ENCODE peak calls at places on chromosomes 4 and X, in six cellular contexts. X is stimulated activated CD4-positive, alpha-beta T cell treated with anti-CD3 and anti-CD28 coated beads, Interleukin-15, amount 100 ng/mL, for 24 hours; H is esophagus squamous epithelium; R is HT-29; V is HFFc6; U is GM12892. I is an unnamed sample.

GRCh38 chrX:106144755-106145639 is 23.1 kb upstream of the PWWP3B start:
- DNase-seq in H (no peak), X (no peak), U (no peak), V (no peak), R (no peak), I (no peak)

GRCh38 chr4:54102747-54103146 is 2.8 kb downstream of the GSX2 start:
- DNase-seq in R (no peak), V (no peak), X (no peak), U (no peak), H (no peak), I (no peak)

GRCh38 chr4:1378559-1379231 is 27.5 kb downstream of the NKX1-1 start:
- DNase-seq in U (no peak), V (no peak), R (no peak), H (no peak), X (no peak), I (no peak)

GRCh38 chr4:88320780-88321373 is 36.5 kb upstream of the PPM1K start:
- DNase-seq in V (peak), H (peak), U (peak), R (no peak), X (peak), I (no peak)

GRCh38 chrX:123851010-123851409 is 8.8 kb upstream of the XIAP start:
- DNase-seq in V (no peak), H (no peak), U (no peak), X (no peak), R (no peak), I (no peak)

GRCh38 chr4:1478766-1479355 is 72.6 kb upstream of the NKX1-1 start:
- DNase-seq in H (no peak), V (no peak), R (no peak), U (no peak), X (no peak), I (peak)

GRCh38 chr4:114562176-114562904 is 36.3 kb upstream of the UGT8 start:
- DNase-seq in U (no peak), R (peak), V (no peak), X (no peak), H (no peak), I (no peak)

GRCh38 chr4:161320377-161320776 is 843.4 kb downstream of the FSTL5 start:
- DNase-seq in U (no peak), X (no peak), R (peak), V (no peak), H (no peak), I (no peak)

GRCh38 chr4:146124023-146124680 is 51.4 kb upstream of the LSM6 start:
- DNase-seq in R (no peak), V (no peak), X (peak), U (no peak), H (no peak), I (no peak)

GRCh38 chr4:144831971-144832370 is 186.0 kb downstream of the HHIP start:
- DNase-seq in X (no peak), R (peak), H (no peak), V (no peak), U (no peak), I (no peak)

GRCh38 chr4:85496933-85497332 is 22.0 kb downstream of the ARHGAP24 start:
- DNase-seq in H (no peak), U (no peak), X (no peak), R (no peak), V (peak), I (no peak)

GRCh38 chrX:80879143-80879542 is 69.5 kb upstream of the BRWD3 start:
- DNase-seq in V (no peak), U (no peak), R (peak), H (no peak), X (no peak), I (no peak)

GRCh38 chrX:47483310-47484268 is 567 bp upstream of the ZNF41 start:
- DNase-seq in X (no peak), V (peak), H (no peak), R (peak), U (no peak), I (no peak)

GRCh38 chrX:30653415-30654131 is at the start of gene GK:
- DNase-seq in V (peak), U (no peak), X (peak), R (no peak), H (no peak), I (no peak)

GRCh38 chr4:120266602-120267001 is 200.0 kb upstream of the MAD2L1 start:
- DNase-seq in X (no peak), R (no peak), H (no peak), U (no peak), V (no peak), I (no peak)

GRCh38 chrX:11210397-11210796 is 82.8 kb upstream of the AMELX start:
- DNase-seq in R (no peak), U (no peak), X (no peak), H (no peak), V (no peak), I (no peak)

GRCh38 chr4:99356992-99357391 is 4.4 kb upstream of the ADH1C start:
- DNase-seq in V (no peak), R (no peak), U (no peak), X (no peak), H (no peak), I (no peak)

GRCh38 chr4:10020871-10021676 is at the start of gene SLC2A9:
- DNase-seq in H (no peak), X (no peak), R (no peak), U (no peak), V (no peak), I (no peak)

GRCh38 chrX:133185938-133186337 is 32.2 kb downstream of the TFDP3 start:
- DNase-seq in H (no peak), R (peak), U (no peak), X (no peak), V (no peak), I (no peak)

GRCh38 chrX:63275127-63275526 is 76.0 kb downstream of the SPIN4 start:
- DNase-seq in H (no peak), R (peak), X (peak), V (peak), U (peak), I (peak)

I was measured in ascending aorta.